ENCODE peak calls at places on chromosomes 3 and 15, in six cellular contexts. U is cardiac muscle cell, H is ovary, D is adrenal gland, V is neuronal stem cell, P is psoas muscle. Y is an unnamed sample.
A peak's percentile ranks its signal among the peaks of the same experiment; 100 is the strongest.

GRCh38 chr3:132290833-132291232 is 26.4 kb upstream of the ACP3 start:
- DNase-seq in P (no peak), U (peak; percentile 85), V (no peak), H (no peak), D (no peak), Y (no peak)

GRCh38 chr3:197309528-197310361 is 11.3 kb upstream of the DLG1 start:
- DNase-seq in P (no peak), U (peak; percentile 93), D (no peak), H (no peak), V (no peak), Y (no peak)

GRCh38 chr3:19267040-19267439 is 118.7 kb downstream of the KCNH8 start:
- DNase-seq in H (no peak), U (no peak), P (no peak), V (peak; percentile 36), D (no peak), Y (no peak)

GRCh38 chr3:197297020-197297419 is 1.4 kb downstream of the DLG1 start:
- DNase-seq in D (no peak), P (no peak), H (no peak), U (no peak), V (no peak), Y (no peak)

GRCh38 chr15:80527961-80528360 is 123.8 kb downstream of the ARNT2 start:
- DNase-seq in D (no peak), P (no peak), V (no peak), H (no peak), U (no peak), Y (no peak)

GRCh38 chr3:140128217-140129137 is 193.5 kb downstream of the CLSTN2 start:
- DNase-seq in U (peak; percentile 8), H (no peak), V (peak; percentile 9), D (peak; percentile 57), P (peak; percentile 63), Y (no peak)

GRCh38 chr3:127073931-127074820 is 91.3 kb downstream of the PLXNA1 start:
- DNase-seq in H (no peak), D (no peak), V (no peak), U (peak; percentile 60), P (no peak), Y (no peak)

GRCh38 chr15:66704019-66704782 is 2.2 kb downstream of the SMAD6 start:
- DNase-seq in U (no peak), D (no peak), P (no peak), V (no peak), H (no peak), Y (no peak)

GRCh38 chr3:168620854-168621253 is 525.1 kb upstream of the GOLIM4 start:
- DNase-seq in H (no peak), D (peak; percentile 55), U (peak; percentile 37), V (peak; percentile 57), P (no peak), Y (no peak)

GRCh38 chr3:170356596-170357175 is 829 bp upstream of the SKIL start:
- DNase-seq in H (peak; percentile 89), V (peak; percentile 70), U (peak; percentile 97), D (peak; percentile 89), P (peak; percentile 92), Y (peak; percentile 85)

GRCh38 chr15:88882745-88883144 is 12.6 kb downstream of the HAPLN3 start:
- DNase-seq in H (no peak), D (no peak), U (peak; percentile 66), V (no peak), P (no peak), Y (no peak)

GRCh38 chr3:115986555-115987207 is 363.4 kb downstream of the GAP43 start:
- DNase-seq in U (peak; percentile 17), P (no peak), V (no peak), D (no peak), H (no peak), Y (no peak)

GRCh38 chr3:116852801-116853200 is 143.2 kb downstream of the TUSC7 start:
- DNase-seq in P (no peak), H (no peak), U (no peak), V (no peak), D (no peak), Y (no peak)

GRCh38 chr3:45007091-45007490 is 19.0 kb upstream of the CLEC3B start:
- DNase-seq in U (no peak), P (no peak), V (no peak), H (no peak), D (no peak), Y (no peak)

GRCh38 chr3:125219261-125219701 is 6.7 kb upstream of the SLC12A8 start:
- DNase-seq in H (no peak), U (no peak), D (no peak), V (no peak), P (no peak), Y (no peak)

GRCh38 chr3:58117561-58118305 is 93.0 kb downstream of the DNASE1L3 start:
- DNase-seq in P (no peak), U (peak; percentile 91), V (no peak), H (peak; percentile 88), D (peak; percentile 85), Y (peak; percentile 78)

GRCh38 chr15:66714543-66714981 is 12.5 kb downstream of the SMAD6 start:
- DNase-seq in U (peak; percentile 63), D (no peak), V (no peak), P (no peak), H (no peak), Y (no peak)

GRCh38 chr3:18217512-18218174 is 207.5 kb downstream of the SATB1 start:
- DNase-seq in V (no peak), H (no peak), P (no peak), U (no peak), D (no peak), Y (no peak)

GRCh38 chr15:75966073-75966472 is 46.2 kb downstream of the NRG4 start:
- DNase-seq in H (no peak), V (no peak), D (no peak), P (no peak), U (peak; percentile 56), Y (no peak)

GRCh38 chr3:138148503-138148902 is 16.3 kb upstream of the A4GNT start:
- DNase-seq in U (no peak), H (no peak), V (no peak), P (no peak), D (no peak), Y (no peak)

GRCh38 chr3:16326724-16327349 is 61.8 kb downstream of the OXNAD1 start:
- DNase-seq in U (no peak), H (no peak), P (no peak), D (no peak), V (no peak), Y (peak; percentile 55)

GRCh38 chr3:45554001-45554691 is 40.4 kb upstream of the LIMD1 start:
- DNase-seq in P (peak; percentile 85), H (peak; percentile 36), D (peak; percentile 76), V (no peak), U (peak; percentile 51), Y (no peak)

GRCh38 chr3:111884411-111885018 is 25.4 kb downstream of the PHLDB2 start:
- DNase-seq in H (no peak), U (no peak), V (no peak), D (peak; percentile 59), P (no peak), Y (no peak)

GRCh38 chr3:167091186-167091585 is 288.9 kb downstream of the ZBBX start:
- DNase-seq in V (no peak), H (no peak), P (no peak), D (no peak), U (no peak), Y (no peak)

GRCh38 chr3:30344288-30344687 is 262.1 kb upstream of the TGFBR2 start:
- DNase-seq in V (no peak), D (no peak), U (no peak), P (no peak), H (no peak), Y (no peak)

GRCh38 chr3:190617185-190617584 is 103.3 kb downstream of the IL1RAP start:
- DNase-seq in H (no peak), D (peak; percentile 58), V (peak; percentile 20), P (no peak), U (no peak), Y (peak; percentile 62)

GRCh38 chr3:103794656-103795055 is 1359.8 kb downstream of the ZPLD1 start:
- DNase-seq in P (no peak), U (no peak), H (no peak), D (no peak), V (no peak), Y (no peak)

GRCh38 chr3:140176526-140176925 is 241.5 kb downstream of the CLSTN2 start:
- DNase-seq in U (peak; percentile 2), P (no peak), D (no peak), V (no peak), H (no peak), Y (no peak)

GRCh38 chr15:74265046-74265639 is 29.0 kb downstream of the CCDC33 start:
- DNase-seq in P (peak; percentile 53), H (peak; percentile 38), U (peak; percentile 53), V (peak; percentile 87), D (no peak), Y (no peak)

GRCh38 chr3:38758557-38758956 is 57.5 kb downstream of the SCN10A start:
- DNase-seq in V (no peak), P (no peak), D (no peak), H (no peak), U (no peak), Y (no peak)

GRCh38 chr15:92696096-92696495 is 40.5 kb upstream of the FAM174B start:
- DNase-seq in U (no peak), V (no peak), D (no peak), H (no peak), P (no peak), Y (no peak)

GRCh38 chr3:23277688-23278087 is 74.6 kb downstream of the UBE2E2 start:
- DNase-seq in P (no peak), U (no peak), H (no peak), D (no peak), V (no peak), Y (no peak)

GRCh38 chr3:180531303-180532278 is 70.4 kb upstream of the TTC14 start:
- DNase-seq in V (no peak), H (no peak), U (no peak), P (no peak), D (no peak), Y (no peak)

GRCh38 chr15:37103475-37104071 is 3.2 kb upstream of the MEIS2 start:
- DNase-seq in U (no peak), D (no peak), V (no peak), H (no peak), P (no peak), Y (no peak)
- H3K27me3 ChIP-seq in U (no peaks in the 10 kb centered on the region), D (no peaks in the 10 kb centered on the region), V (peaks cover 13% of the 10 kb centered on the region), H (no peaks in the 10 kb centered on the region), P (peaks cover 27% of the 10 kb centered on the region), Y (no peaks in the 10 kb centered on the region)

GRCh38 chr3:134314588-134315285 is 59.5 kb downstream of the AMOTL2 start:
- DNase-seq in P (no peak), H (no peak), U (no peak), V (no peak), D (no peak), Y (peak; percentile 62)
- H3K4me1 ChIP-seq in P (peaks cover 46% of the 10 kb centered on the region), H (peaks cover 25% of the 10 kb centered on the region), U (no peaks in the 10 kb centered on the region), V (peaks cover 25% of the 10 kb centered on the region), D (peaks cover 10% of the 10 kb centered on the region), Y (peaks cover 49% of the 10 kb centered on the region)

GRCh38 chr15:34514251-34514760 is 69.1 kb downstream of the GOLGA8B start:
- DNase-seq in P (peak; percentile 74), D (peak; percentile 57), H (peak; percentile 69), V (no peak), U (peak; percentile 20), Y (no peak)
- H3K27ac ChIP-seq in P (peak overlapping the region; percentile 53), D (peak overlapping the region; percentile 70), H (peak overlapping the region; percentile 73), V (no peak overlapping the region), U (peak overlapping the region; percentile 5), Y (peak overlapping the region; percentile 86)

DNA sequence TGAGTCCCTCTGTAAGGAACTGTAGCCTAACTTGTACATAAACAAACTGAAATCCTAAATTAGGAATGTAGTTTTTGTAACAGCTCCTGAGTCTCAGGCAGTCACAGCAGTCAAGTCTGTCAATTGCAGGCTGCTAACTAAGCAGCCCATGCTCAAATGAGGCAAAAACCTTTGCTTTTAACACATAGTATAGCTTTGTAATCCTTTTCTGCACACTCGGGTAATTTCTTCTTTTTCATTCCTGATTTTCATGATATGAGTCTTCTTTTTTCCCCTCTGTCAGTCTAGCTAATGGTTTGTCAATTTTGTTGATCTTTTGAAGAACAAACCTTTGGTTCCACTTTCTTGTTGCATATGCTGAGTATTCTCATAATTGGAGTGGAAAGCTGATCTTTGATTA is 84.9 kb upstream of the LRRFIP2 start:
- DNase-seq in V (no peak), P (no peak), H (no peak), D (no peak), U (no peak), Y (no peak)
- H3K27me3 ChIP-seq in V (no peaks in the 10 kb centered on the region), P (no peaks in the 10 kb centered on the region), H (no peaks in the 10 kb centered on the region), D (no peaks in the 10 kb centered on the region), U (no peaks in the 10 kb centered on the region), Y (no peaks in the 10 kb centered on the region)